ENCODE peak calls at places on chromosomes 1 and 21, in seven cellular contexts. One of them, this sample, is unnamed.

GRCh38 chr1:11690132-11690668 is 1.3 kb upstream of the DRAXIN start:
- DNase-seq in mammary epithelial cell: no peak
- DNase-seq in AG10803: no peak
- DNase-seq in heart left ventricle: no peak
- DNase-seq in mesothelial cell of epicardium: no peak
- DNase-seq in activated B cell treated with CpG ODN at 0.5 μM for 24 hours: no peak
- DNase-seq in body of pancreas: no peak
- DNase-seq in this sample: no peak

GRCh38 chr1:20732071-20732587 is 374 bp downstream of the SH2D5 start:
- DNase-seq in heart left ventricle: peak
- DNase-seq in mammary epithelial cell: peak
- DNase-seq in body of pancreas: peak
- DNase-seq in AG10803: peak
- DNase-seq in mesothelial cell of epicardium: peak
- DNase-seq in activated B cell treated with CpG ODN at 0.5 μM for 24 hours: peak
- DNase-seq in this sample: peak

GRCh38 chr1:226061793-226062557 is 541 bp upstream of the H3-3A start:
- DNase-seq in activated B cell treated with CpG ODN at 0.5 μM for 24 hours: peak
- DNase-seq in heart left ventricle: peak
- DNase-seq in body of pancreas: peak
- DNase-seq in mammary epithelial cell: peak
- DNase-seq in AG10803: peak
- DNase-seq in mesothelial cell of epicardium: peak
- DNase-seq in this sample: peak

GRCh38 chr1:20361805-20362381 is 71.2 kb downstream of the VWA5B1 start:
- DNase-seq in mesothelial cell of epicardium: peak
- DNase-seq in activated B cell treated with CpG ODN at 0.5 μM for 24 hours: no peak
- DNase-seq in heart left ventricle: peak
- DNase-seq in AG10803: peak
- DNase-seq in body of pancreas: peak
- DNase-seq in mammary epithelial cell: peak
- DNase-seq in this sample: peak

GRCh38 chr1:170881268-170882265 is 53.8 kb upstream of the MROH9 start:
- DNase-seq in heart left ventricle: no peak
- DNase-seq in mesothelial cell of epicardium: no peak
- DNase-seq in mammary epithelial cell: peak
- DNase-seq in AG10803: peak
- DNase-seq in body of pancreas: no peak
- DNase-seq in activated B cell treated with CpG ODN at 0.5 μM for 24 hours: no peak
- DNase-seq in this sample: no peak

GRCh38 chr1:207910678-207911354 is at the start of gene CD34:
- DNase-seq in heart left ventricle: peak
- DNase-seq in activated B cell treated with CpG ODN at 0.5 μM for 24 hours: no peak
- DNase-seq in AG10803: no peak
- DNase-seq in body of pancreas: peak
- DNase-seq in mesothelial cell of epicardium: peak
- DNase-seq in mammary epithelial cell: no peak
- DNase-seq in this sample: no peak

GRCh38 chr1:111361761-111362160 is 65.8 kb downstream of the OVGP1 start:
- DNase-seq in activated B cell treated with CpG ODN at 0.5 μM for 24 hours: no peak
- DNase-seq in mammary epithelial cell: no peak
- DNase-seq in heart left ventricle: no peak
- DNase-seq in mesothelial cell of epicardium: no peak
- DNase-seq in AG10803: no peak
- DNase-seq in body of pancreas: no peak
- DNase-seq in this sample: no peak

GRCh38 chr21:16913010-16913409 is 599.8 kb upstream of the CXADR start:
- DNase-seq in activated B cell treated with CpG ODN at 0.5 μM for 24 hours: no peak
- DNase-seq in AG10803: no peak
- DNase-seq in heart left ventricle: no peak
- DNase-seq in mammary epithelial cell: no peak
- DNase-seq in mesothelial cell of epicardium: no peak
- DNase-seq in body of pancreas: no peak
- DNase-seq in this sample: no peak

GRCh38 chr21:22076471-22076870 is 1078.3 kb downstream of the NCAM2 start:
- DNase-seq in activated B cell treated with CpG ODN at 0.5 μM for 24 hours: no peak
- DNase-seq in heart left ventricle: no peak
- DNase-seq in mammary epithelial cell: no peak
- DNase-seq in mesothelial cell of epicardium: no peak
- DNase-seq in AG10803: no peak
- DNase-seq in body of pancreas: no peak
- DNase-seq in this sample: no peak

GRCh38 chr1:216183007-216183406 is 240.2 kb downstream of the USH2A start:
- DNase-seq in activated B cell treated with CpG ODN at 0.5 μM for 24 hours: no peak
- DNase-seq in AG10803: peak
- DNase-seq in mesothelial cell of epicardium: no peak
- DNase-seq in body of pancreas: no peak
- DNase-seq in heart left ventricle: no peak
- DNase-seq in mammary epithelial cell: no peak
- DNase-seq in this sample: no peak

GRCh38 chr1:5857011-5857410 is 135.2 kb downstream of the NPHP4 start:
- DNase-seq in body of pancreas: no peak
- DNase-seq in mesothelial cell of epicardium: no peak
- DNase-seq in AG10803: no peak
- DNase-seq in activated B cell treated with CpG ODN at 0.5 μM for 24 hours: no peak
- DNase-seq in heart left ventricle: no peak
- DNase-seq in mammary epithelial cell: no peak
- DNase-seq in this sample: no peak

GRCh38 chr1:53639251-53639721 is 99.7 kb downstream of the GLIS1 start:
- DNase-seq in body of pancreas: no peak
- DNase-seq in mammary epithelial cell: peak
- DNase-seq in mesothelial cell of epicardium: no peak
- DNase-seq in AG10803: peak
- DNase-seq in heart left ventricle: no peak
- DNase-seq in activated B cell treated with CpG ODN at 0.5 μM for 24 hours: no peak
- DNase-seq in this sample: no peak

GRCh38 chr21:15775291-15775690 is 45.5 kb downstream of the USP25 start:
- DNase-seq in activated B cell treated with CpG ODN at 0.5 μM for 24 hours: no peak
- DNase-seq in mesothelial cell of epicardium: no peak
- DNase-seq in AG10803: no peak
- DNase-seq in mammary epithelial cell: no peak
- DNase-seq in body of pancreas: no peak
- DNase-seq in heart left ventricle: no peak
- DNase-seq in this sample: no peak

GRCh38 chr1:107202007-107202406 is 61.2 kb downstream of the NTNG1 start:
- DNase-seq in heart left ventricle: no peak
- DNase-seq in mammary epithelial cell: no peak
- DNase-seq in activated B cell treated with CpG ODN at 0.5 μM for 24 hours: no peak
- DNase-seq in body of pancreas: no peak
- DNase-seq in AG10803: no peak
- DNase-seq in mesothelial cell of epicardium: no peak
- DNase-seq in this sample: no peak
- TF ChIP-seq CTCF in heart left ventricle: no peak
- TF ChIP-seq CTCF in mammary epithelial cell: no peak
- TF ChIP-seq CTCF in activated B cell treated with CpG ODN at 0.5 μM for 24 hours: no peak
- TF ChIP-seq CTCF in body of pancreas: no peak
- TF ChIP-seq CTCF in AG10803: no peak
- TF ChIP-seq CTCF in mesothelial cell of epicardium: no peak
- TF ChIP-seq CTCF in this sample: no peak

GRCh38 chr1:204317170-204317569 is 42.6 kb downstream of the PLEKHA6 start:
- DNase-seq in AG10803: no peak
- DNase-seq in mammary epithelial cell: no peak
- DNase-seq in body of pancreas: no peak
- DNase-seq in mesothelial cell of epicardium: no peak
- DNase-seq in heart left ventricle: no peak
- DNase-seq in activated B cell treated with CpG ODN at 0.5 μM for 24 hours: no peak
- DNase-seq in this sample: no peak

GRCh38 chr1:204319462-204319861 is 40.3 kb downstream of the PLEKHA6 start:
- DNase-seq in body of pancreas: no peak
- DNase-seq in heart left ventricle: no peak
- DNase-seq in mammary epithelial cell: peak
- DNase-seq in activated B cell treated with CpG ODN at 0.5 μM for 24 hours: no peak
- DNase-seq in mesothelial cell of epicardium: no peak
- DNase-seq in AG10803: peak
- DNase-seq in this sample: no peak

GRCh38 chr1:204320413-204320812 is 39.3 kb downstream of the PLEKHA6 start:
- DNase-seq in activated B cell treated with CpG ODN at 0.5 μM for 24 hours: no peak
- DNase-seq in mammary epithelial cell: peak
- DNase-seq in AG10803: peak
- DNase-seq in heart left ventricle: no peak
- DNase-seq in body of pancreas: no peak
- DNase-seq in mesothelial cell of epicardium: no peak
- DNase-seq in this sample: no peak

GRCh38 chr1:204319027-204319426 is 40.7 kb downstream of the PLEKHA6 start:
- DNase-seq in body of pancreas: no peak
- DNase-seq in mammary epithelial cell: no peak
- DNase-seq in activated B cell treated with CpG ODN at 0.5 μM for 24 hours: no peak
- DNase-seq in mesothelial cell of epicardium: no peak
- DNase-seq in heart left ventricle: no peak
- DNase-seq in AG10803: no peak
- DNase-seq in this sample: no peak

GRCh38 chr1:204318324-204318723 is 41.4 kb downstream of the PLEKHA6 start:
- DNase-seq in mesothelial cell of epicardium: no peak
- DNase-seq in activated B cell treated with CpG ODN at 0.5 μM for 24 hours: no peak
- DNase-seq in heart left ventricle: no peak
- DNase-seq in body of pancreas: no peak
- DNase-seq in mammary epithelial cell: no peak
- DNase-seq in AG10803: no peak
- DNase-seq in this sample: no peak
- TF ChIP-seq CTCF in mesothelial cell of epicardium: no peak
- TF ChIP-seq CTCF in activated B cell treated with CpG ODN at 0.5 μM for 24 hours: no peak
- TF ChIP-seq CTCF in heart left ventricle: no peak
- TF ChIP-seq CTCF in body of pancreas: no peak
- TF ChIP-seq CTCF in mammary epithelial cell: no peak
- TF ChIP-seq CTCF in AG10803: no peak
- TF ChIP-seq CTCF in this sample: no peak

GRCh38 chr1:37391181-37391949 is 83.0 kb upstream of the ZC3H12A start:
- DNase-seq in mesothelial cell of epicardium: no peak
- DNase-seq in body of pancreas: no peak
- DNase-seq in AG10803: no peak
- DNase-seq in heart left ventricle: no peak
- DNase-seq in activated B cell treated with CpG ODN at 0.5 μM for 24 hours: no peak
- DNase-seq in mammary epithelial cell: no peak
- DNase-seq in this sample: no peak
- TF ChIP-seq CTCF in mesothelial cell of epicardium: no peak
- TF ChIP-seq CTCF in body of pancreas: no peak
- TF ChIP-seq CTCF in AG10803: no peak
- TF ChIP-seq CTCF in heart left ventricle: no peak
- TF ChIP-seq CTCF in activated B cell treated with CpG ODN at 0.5 μM for 24 hours: no peak
- TF ChIP-seq CTCF in mammary epithelial cell: peak
- TF ChIP-seq CTCF in this sample: no peak

DNA sequence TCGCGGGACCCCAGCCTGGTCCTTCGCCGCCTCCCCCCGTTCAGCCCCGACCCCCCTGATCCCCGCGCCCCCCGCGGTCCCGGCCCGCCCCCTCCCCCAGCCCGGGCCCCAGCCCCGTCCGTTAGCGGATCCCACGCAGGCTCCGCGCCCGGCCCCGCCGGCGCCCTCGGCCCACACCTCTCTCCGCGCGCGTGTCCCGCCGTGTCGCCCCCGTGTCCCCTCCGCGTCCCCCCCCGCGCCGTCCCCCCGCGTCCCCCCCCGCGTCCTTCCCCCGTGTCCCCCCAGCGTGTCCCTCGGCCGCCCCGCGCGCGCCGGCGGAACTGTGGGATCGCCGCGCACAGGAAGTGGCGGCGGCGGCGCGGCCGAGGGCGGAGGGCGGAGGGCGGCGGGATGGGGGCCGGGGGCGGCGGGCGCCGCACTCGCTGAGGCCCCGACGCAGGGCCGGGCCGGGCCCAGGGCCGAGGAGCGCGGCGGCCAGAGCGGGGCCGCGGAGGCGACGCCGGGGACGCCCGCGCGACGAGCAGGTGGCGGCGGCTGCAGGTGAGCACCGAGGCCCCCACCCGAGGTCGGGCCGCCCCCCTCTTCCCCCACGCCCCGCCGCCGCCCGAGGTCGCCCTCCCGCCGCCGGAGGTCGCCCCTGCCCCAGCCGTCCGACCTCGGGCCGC is at the start of gene AGPAT3:
- DNase-seq in mesothelial cell of epicardium: no peak
- DNase-seq in activated B cell treated with CpG ODN at 0.5 μM for 24 hours: peak
- DNase-seq in mammary epithelial cell: no peak
- DNase-seq in body of pancreas: no peak
- DNase-seq in AG10803: peak
- DNase-seq in heart left ventricle: peak
- DNase-seq in this sample: no peak
- TF ChIP-seq CTCF in mesothelial cell of epicardium: no peak
- TF ChIP-seq CTCF in activated B cell treated with CpG ODN at 0.5 μM for 24 hours: no peak
- TF ChIP-seq CTCF in mammary epithelial cell: no peak
- TF ChIP-seq CTCF in body of pancreas: no peak
- TF ChIP-seq CTCF in AG10803: no peak
- TF ChIP-seq CTCF in heart left ventricle: no peak
- TF ChIP-seq CTCF in this sample: no peak

GRCh38 chr1:163095223-163095622 is 26.1 kb downstream of the RGS4 start:
- DNase-seq in heart left ventricle: no peak
- DNase-seq in mesothelial cell of epicardium: no peak
- DNase-seq in activated B cell treated with CpG ODN at 0.5 μM for 24 hours: no peak
- DNase-seq in body of pancreas: no peak
- DNase-seq in AG10803: no peak
- DNase-seq in mammary epithelial cell: no peak
- DNase-seq in this sample: no peak
- TF ChIP-seq CTCF in heart left ventricle: no peak
- TF ChIP-seq CTCF in mesothelial cell of epicardium: no peak
- TF ChIP-seq CTCF in activated B cell treated with CpG ODN at 0.5 μM for 24 hours: no peak
- TF ChIP-seq CTCF in body of pancreas: no peak
- TF ChIP-seq CTCF in AG10803: no peak
- TF ChIP-seq CTCF in mammary epithelial cell: no peak
- TF ChIP-seq CTCF in this sample: no peak

GRCh38 chr1:14782741-14783591 is 184.5 kb downstream of the KAZN start:
- DNase-seq in mammary epithelial cell: no peak
- DNase-seq in AG10803: no peak
- DNase-seq in activated B cell treated with CpG ODN at 0.5 μM for 24 hours: no peak
- DNase-seq in heart left ventricle: no peak
- DNase-seq in mesothelial cell of epicardium: no peak
- DNase-seq in body of pancreas: no peak
- DNase-seq in this sample: no peak
- TF ChIP-seq CTCF in mammary epithelial cell: no peak
- TF ChIP-seq CTCF in AG10803: no peak
- TF ChIP-seq CTCF in activated B cell treated with CpG ODN at 0.5 μM for 24 hours: no peak
- TF ChIP-seq CTCF in heart left ventricle: no peak
- TF ChIP-seq CTCF in mesothelial cell of epicardium: no peak
- TF ChIP-seq CTCF in body of pancreas: no peak
- TF ChIP-seq CTCF in this sample: no peak